ENCODE peak calls at places on chromosome 21, in six cellular contexts. Q, N, A, O, E and J are unnamed samples.

GRCh38 chr21:41653944-41654625 is 112.8 kb downstream of the RIPK4 start:
- DNase-seq in Q (peak), A (no peak), O (peak), N (peak), E (no peak), J (peak)

GRCh38 chr21:43308511-43309283 is 118.2 kb downstream of the SIK1 start:
- DNase-seq in N (no peak), A (no peak), Q (no peak), E (no peak), O (no peak), J (no peak)

GRCh38 chr21:41369105-41369914 is 7.5 kb downstream of the MX2 start:
- DNase-seq in A (no peak), E (peak), Q (no peak), O (no peak), N (no peak), J (no peak)

GRCh38 chr21:35128526-35128925 is 79.4 kb upstream of the RUNX1 start:
- DNase-seq in E (no peak), Q (no peak), N (no peak), A (no peak), O (no peak), J (peak)

GRCh38 chr21:45989355-45990048 is 7.9 kb downstream of the COL6A1 start:
- DNase-seq in N (no peak), Q (no peak), E (no peak), A (peak), O (no peak), J (no peak)

GRCh38 chr21:31537872-31538576 is 121.5 kb upstream of the SOD1 start:
- DNase-seq in E (no peak), Q (no peak), N (no peak), O (no peak), A (no peak), J (no peak)

GRCh38 chr21:45892156-45892919 is 89.2 kb upstream of the COL6A1 start:
- DNase-seq in E (no peak), O (no peak), Q (no peak), N (no peak), A (no peak), J (no peak)

GRCh38 chr21:31248598-31248997 is 95.5 kb downstream of the TIAM1 start:
- DNase-seq in O (peak), Q (peak), E (no peak), A (no peak), N (peak), J (peak)

GRCh38 chr21:45864436-45864835 is 117.1 kb upstream of the COL6A1 start:
- DNase-seq in A (no peak), N (peak), Q (peak), O (no peak), E (no peak), J (peak)

GRCh38 chr21:37407719-37408455 is 41.3 kb downstream of the DYRK1A start:
- DNase-seq in Q (peak), E (no peak), A (no peak), O (no peak), N (peak), J (peak)

GRCh38 chr21:39153842-39154241 is 29.4 kb downstream of the PSMG1 start:
- DNase-seq in N (no peak), O (no peak), E (no peak), A (no peak), Q (no peak), J (no peak)

GRCh38 chr21:39150316-39150715 is 32.9 kb downstream of the PSMG1 start:
- DNase-seq in Q (no peak), E (no peak), N (no peak), O (no peak), A (no peak), J (no peak)

GRCh38 chr21:39156024-39156423 is 27.2 kb downstream of the PSMG1 start:
- DNase-seq in N (peak), E (no peak), Q (no peak), A (no peak), O (peak), J (no peak)

GRCh38 chr21:39155578-39155977 is 27.7 kb downstream of the PSMG1 start:
- DNase-seq in N (no peak), A (no peak), E (no peak), Q (no peak), O (no peak), J (no peak)

DNA sequence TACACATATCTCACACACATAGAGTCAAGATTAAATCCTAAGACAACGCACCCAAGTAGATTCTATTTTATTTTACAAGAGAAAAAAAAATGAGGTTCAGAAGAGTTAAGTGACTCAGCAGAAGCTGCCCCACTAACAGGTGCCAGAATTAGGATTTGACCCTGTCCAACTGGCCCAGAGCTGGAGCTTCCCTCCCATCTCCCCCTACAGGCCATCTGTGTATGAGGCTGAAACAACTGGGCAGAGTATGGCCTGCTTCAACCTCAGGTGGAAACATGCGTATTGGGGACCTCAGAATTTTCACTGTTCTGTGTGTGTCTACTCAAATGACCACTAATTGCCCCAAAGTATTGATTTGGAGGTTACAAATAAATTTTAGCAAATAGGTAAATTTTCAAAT is 29.9 kb downstream of the PSMG1 start:
- DNase-seq in E (no peak), Q (peak), A (no peak), O (no peak), N (no peak), J (peak)
- TF ChIP-seq CTCF in E (no peak), Q (peak), A (no peak), O (peak), N (peak), J (peak)

GRCh38 chr21:26965091-26965566 is 1.8 kb downstream of the ADAMTS5 start:
- DNase-seq in E (no peak), Q (no peak), A (no peak), N (no peak), O (no peak), J (no peak)

GRCh38 chr21:26966978-26967913 is at the start of gene ADAMTS5:
- DNase-seq in N (peak), A (peak), O (peak), Q (peak), E (no peak), J (peak)

GRCh38 chr21:26965567-26966359 is 1.1 kb downstream of the ADAMTS5 start:
- DNase-seq in E (no peak), Q (no peak), A (peak), N (peak), O (peak), J (peak)

GRCh38 chr21:26964379-26964778 is 2.5 kb downstream of the ADAMTS5 start:
- DNase-seq in E (no peak), Q (no peak), O (no peak), A (peak), N (peak), J (peak)

DNA sequence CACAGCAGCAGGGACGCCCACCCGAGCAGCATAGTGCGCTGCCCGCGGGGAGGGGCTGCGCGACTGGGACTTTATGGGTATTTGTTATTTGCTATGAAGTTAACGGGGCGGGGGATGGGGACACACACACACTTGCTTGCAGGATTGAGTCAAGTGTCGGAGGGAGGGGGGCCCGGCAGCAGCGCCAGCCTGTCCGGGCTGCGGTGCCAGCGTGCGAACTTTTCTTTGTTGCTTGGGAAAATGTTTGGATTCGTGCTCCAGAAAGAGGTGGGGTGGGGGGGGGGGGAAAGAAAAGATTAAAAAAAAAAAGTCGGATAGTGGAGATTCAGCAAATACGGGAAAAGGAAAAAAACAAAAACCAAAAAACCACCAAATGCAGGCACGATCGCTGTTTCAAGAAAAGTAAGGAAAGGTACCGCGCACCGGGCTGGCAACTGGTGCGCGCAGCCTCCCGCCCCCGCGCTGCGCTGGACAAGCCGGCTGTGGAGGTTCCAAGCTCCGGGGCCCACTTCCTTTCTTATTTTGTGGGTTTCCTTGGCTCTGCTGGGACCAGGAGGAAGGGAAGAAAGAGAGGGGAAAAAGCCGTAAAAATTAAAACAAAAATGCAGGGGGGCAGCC is 419 bp downstream of the ADAMTS5 start:
- DNase-seq in O (no peak), N (peak), A (peak), E (no peak), Q (peak), J (no peak)
- H3K4me3 ChIP-seq in O (peak), N (peak), A (peak), E (no peak), Q (peak), J (peak)

GRCh38 chr21:39014751-39015150 is 168.5 kb downstream of the PSMG1 start:
- DNase-seq in Q (peak), E (no peak), A (no peak), N (peak), O (peak), J (peak)
- TF ChIP-seq CTCF in Q (no peak), E (no peak), A (no peak), N (no peak), O (no peak), J (no peak)

GRCh38 chr21:44706706-44707615 is 4.4 kb downstream of the TSPEAR start:
- DNase-seq in N (no peak), A (no peak), O (no peak), Q (no peak), E (no peak), J (no peak)
- H3K4me3 ChIP-seq in N (no peak), A (no peak), O (no peak), Q (no peak), E (no peak), J (no peak)

GRCh38 chr21:28770867-28771661 is 221.6 kb downstream of the LTN1 start:
- DNase-seq in N (peak), O (no peak), A (peak), E (no peak), Q (peak), J (peak)
- TF ChIP-seq CTCF in N (no peak), O (no peak), A (no peak), E (no peak), Q (no peak), J (no peak)

GRCh38 chr21:38766987-38767722 is 38.6 kb upstream of the ETS2 start:
- DNase-seq in E (peak), N (no peak), Q (no peak), A (no peak), O (no peak), J (no peak)
- H3K4me3 ChIP-seq in E (peak), N (no peak), Q (no peak), A (no peak), O (no peak), J (no peak)

GRCh38 chr21:18058731-18059398 is 185.8 kb upstream of the CHODL start:
- DNase-seq in N (no peak), E (no peak), O (no peak), Q (no peak), A (no peak), J (no peak)

GRCh38 chr21:18060402-18060801 is 184.2 kb upstream of the CHODL start:
- DNase-seq in N (no peak), Q (no peak), O (no peak), A (no peak), E (no peak), J (no peak)
- TF ChIP-seq CTCF in N (no peak), Q (no peak), O (no peak), A (no peak), E (no peak), J (no peak)

GRCh38 chr21:14876464-14876863 is 188.3 kb downstream of the NRIP1 start:
- DNase-seq in Q (no peak), N (no peak), A (no peak), E (no peak), O (no peak), J (no peak)

GRCh38 chr21:14879458-14879857 is 185.3 kb downstream of the NRIP1 start:
- DNase-seq in E (no peak), A (no peak), O (no peak), Q (no peak), N (no peak), J (no peak)

GRCh38 chr21:14877581-14878228 is 187.1 kb downstream of the NRIP1 start:
- DNase-seq in A (no peak), O (peak), N (peak), Q (no peak), E (no peak), J (no peak)

GRCh38 chr21:14880922-14881321 is 183.9 kb downstream of the NRIP1 start:
- DNase-seq in Q (peak), E (no peak), O (peak), A (no peak), N (peak), J (peak)

GRCh38 chr21:14878971-14879370 is 185.8 kb downstream of the NRIP1 start:
- DNase-seq in N (no peak), Q (no peak), E (no peak), O (no peak), A (no peak), J (no peak)
- H3K4me3 ChIP-seq in N (no peak), Q (no peak), E (no peak), O (no peak), A (no peak), J (no peak)